ENCODE peak calls at places on chromosomes 13 and 19, in five cellular contexts. One of them, this sample, is unnamed.

GRCh38 chr19:32675720-32676185 is at the start of gene RGS9BP:
- DNase-seq in ascending aorta: peak; percentile 16
- DNase-seq in adrenal gland: peak; percentile 88
- DNase-seq in CD4-positive, CD25-positive, alpha-beta regulatory T cell: peak; percentile 73
- DNase-seq in upper lobe of right lung: peak; percentile 93
- DNase-seq in this sample: peak; percentile 21

GRCh38 chr19:58568731-58569130 is 4.4 kb downstream of the MZF1 start:
- DNase-seq in CD4-positive, CD25-positive, alpha-beta regulatory T cell: peak; percentile 0
- DNase-seq in upper lobe of right lung: peak; percentile 37
- DNase-seq in adrenal gland: no peak
- DNase-seq in ascending aorta: no peak
- DNase-seq in this sample: no peak

GRCh38 chr19:7685546-7686445 is 5.2 kb downstream of the TRAPPC5 start:
- DNase-seq in upper lobe of right lung: no peak
- DNase-seq in ascending aorta: no peak
- DNase-seq in adrenal gland: no peak
- DNase-seq in CD4-positive, CD25-positive, alpha-beta regulatory T cell: no peak
- DNase-seq in this sample: no peak

GRCh38 chr13:100510208-100510997 is 78.2 kb downstream of the GGACT start:
- DNase-seq in CD4-positive, CD25-positive, alpha-beta regulatory T cell: no peak
- DNase-seq in ascending aorta: no peak
- DNase-seq in adrenal gland: no peak
- DNase-seq in upper lobe of right lung: no peak
- DNase-seq in this sample: no peak

GRCh38 chr19:29645911-29646310 is 19.4 kb upstream of the PLEKHF1 start:
- DNase-seq in CD4-positive, CD25-positive, alpha-beta regulatory T cell: no peak
- DNase-seq in upper lobe of right lung: peak; percentile 26
- DNase-seq in ascending aorta: no peak
- DNase-seq in adrenal gland: peak; percentile 56
- DNase-seq in this sample: peak; percentile 68

GRCh38 chr19:50977626-50978025 is 6.1 kb downstream of the KLK7 start:
- DNase-seq in CD4-positive, CD25-positive, alpha-beta regulatory T cell: no peak
- DNase-seq in ascending aorta: no peak
- DNase-seq in adrenal gland: no peak
- DNase-seq in upper lobe of right lung: no peak
- DNase-seq in this sample: no peak

GRCh38 chr13:100378533-100378932 is 210.1 kb downstream of the GGACT start:
- DNase-seq in CD4-positive, CD25-positive, alpha-beta regulatory T cell: no peak
- DNase-seq in upper lobe of right lung: no peak
- DNase-seq in adrenal gland: no peak
- DNase-seq in ascending aorta: no peak
- DNase-seq in this sample: no peak

GRCh38 chr13:36819811-36820140 is 754 bp downstream of the RFXAP start:
- DNase-seq in adrenal gland: peak; percentile 15
- DNase-seq in upper lobe of right lung: no peak
- DNase-seq in CD4-positive, CD25-positive, alpha-beta regulatory T cell: peak; percentile 7
- DNase-seq in ascending aorta: no peak
- DNase-seq in this sample: no peak

GRCh38 chr13:111153977-111154332 is 38.8 kb downstream of the ARHGEF7 start:
- DNase-seq in ascending aorta: no peak
- DNase-seq in upper lobe of right lung: no peak
- DNase-seq in CD4-positive, CD25-positive, alpha-beta regulatory T cell: no peak
- DNase-seq in adrenal gland: peak; percentile 60
- DNase-seq in this sample: no peak

GRCh38 chr13:100363351-100363750 is 225.2 kb downstream of the GGACT start:
- DNase-seq in CD4-positive, CD25-positive, alpha-beta regulatory T cell: no peak
- DNase-seq in upper lobe of right lung: no peak
- DNase-seq in ascending aorta: no peak
- DNase-seq in adrenal gland: no peak
- DNase-seq in this sample: no peak

GRCh38 chr13:104253063-104253680 is 1187.0 kb upstream of the SLC10A2 start:
- DNase-seq in ascending aorta: no peak
- DNase-seq in CD4-positive, CD25-positive, alpha-beta regulatory T cell: no peak
- DNase-seq in adrenal gland: no peak
- DNase-seq in upper lobe of right lung: no peak
- DNase-seq in this sample: peak; percentile 2

GRCh38 chr19:8459520-8460260 is 14.9 kb downstream of the HNRNPM start:
- DNase-seq in adrenal gland: peak; percentile 36
- DNase-seq in CD4-positive, CD25-positive, alpha-beta regulatory T cell: no peak
- DNase-seq in upper lobe of right lung: no peak
- DNase-seq in ascending aorta: no peak
- DNase-seq in this sample: no peak

DNA sequence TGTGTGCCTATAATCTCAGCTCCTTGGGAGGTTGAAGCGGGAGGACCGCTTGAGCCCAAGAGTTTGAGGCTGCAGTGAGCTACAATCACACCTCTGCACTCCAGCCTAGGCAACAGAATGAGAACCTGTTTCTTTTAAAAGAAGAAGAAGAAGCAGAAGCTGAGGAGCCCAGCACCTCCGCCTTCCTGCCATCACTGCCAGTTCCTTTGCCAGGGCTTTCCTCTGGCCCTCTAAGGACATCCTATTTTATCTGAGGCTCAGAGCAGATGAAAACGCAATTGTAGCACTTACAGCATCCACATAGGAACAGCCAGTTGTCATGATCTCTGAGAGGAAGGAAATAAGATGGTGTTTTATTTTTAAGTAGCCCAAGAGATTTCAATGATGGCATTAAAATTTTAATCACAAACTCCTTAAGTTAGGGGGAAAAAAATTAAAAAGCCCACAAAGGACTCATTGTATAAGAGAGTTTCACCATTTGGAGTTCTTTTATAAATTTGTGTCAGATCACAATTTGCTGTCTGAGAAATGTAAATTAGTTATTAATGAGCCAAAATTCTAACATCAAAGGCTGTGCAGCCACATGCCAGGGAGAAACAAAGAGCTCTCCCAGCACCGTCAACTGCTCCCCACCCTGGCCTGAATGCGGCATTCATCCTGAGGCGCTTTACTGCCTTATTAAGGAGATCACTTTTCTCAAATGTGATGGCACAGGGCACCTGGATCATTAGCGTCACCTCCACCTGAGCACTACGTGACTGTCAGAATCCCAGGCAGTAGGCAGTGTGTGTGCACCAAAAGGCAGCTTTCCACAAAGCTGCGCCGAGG is 393.1 kb downstream of the FOXO1 start:
- DNase-seq in CD4-positive, CD25-positive, alpha-beta regulatory T cell: no peak
- DNase-seq in upper lobe of right lung: no peak
- DNase-seq in ascending aorta: no peak
- DNase-seq in adrenal gland: no peak
- DNase-seq in this sample: no peak
- H3K4me1 ChIP-seq in CD4-positive, CD25-positive, alpha-beta regulatory T cell: peaks cover 12% of the 10 kb centered on the region
- H3K4me1 ChIP-seq in upper lobe of right lung: peaks cover 21% of the 10 kb centered on the region
- H3K4me1 ChIP-seq in ascending aorta: peaks cover 5% of the 10 kb centered on the region
- H3K4me1 ChIP-seq in adrenal gland: no peaks in the 10 kb centered on the region
- H3K4me1 ChIP-seq in this sample: peaks cover 30% of the 10 kb centered on the region

DNA sequence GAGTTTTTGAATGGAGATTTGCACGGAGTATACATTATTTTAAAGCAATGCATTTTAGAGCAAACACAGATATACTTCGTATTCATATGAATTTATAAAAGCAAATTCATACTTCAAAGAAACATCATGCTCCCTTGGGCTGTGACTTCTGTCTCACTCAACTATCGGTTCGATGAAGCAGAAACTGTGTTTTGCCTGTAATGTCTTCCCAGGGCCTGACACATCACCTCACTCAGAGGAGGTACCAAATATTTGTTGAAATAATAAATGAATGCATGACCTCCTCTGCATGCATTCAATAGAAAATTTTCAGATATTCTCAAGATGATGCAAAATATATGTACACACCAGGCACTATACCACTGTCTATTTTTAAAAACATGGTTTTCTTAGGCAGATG is 432.7 kb downstream of the EFNB2 start:
- DNase-seq in ascending aorta: no peak
- DNase-seq in upper lobe of right lung: no peak
- DNase-seq in adrenal gland: no peak
- DNase-seq in CD4-positive, CD25-positive, alpha-beta regulatory T cell: no peak
- DNase-seq in this sample: no peak
- H3K27ac ChIP-seq in ascending aorta: no peak overlapping the region
- H3K27ac ChIP-seq in upper lobe of right lung: no peak overlapping the region
- H3K27ac ChIP-seq in adrenal gland: no peak overlapping the region
- H3K27ac ChIP-seq in CD4-positive, CD25-positive, alpha-beta regulatory T cell: no peak overlapping the region
- H3K27ac ChIP-seq in this sample: no peak overlapping the region

DNA sequence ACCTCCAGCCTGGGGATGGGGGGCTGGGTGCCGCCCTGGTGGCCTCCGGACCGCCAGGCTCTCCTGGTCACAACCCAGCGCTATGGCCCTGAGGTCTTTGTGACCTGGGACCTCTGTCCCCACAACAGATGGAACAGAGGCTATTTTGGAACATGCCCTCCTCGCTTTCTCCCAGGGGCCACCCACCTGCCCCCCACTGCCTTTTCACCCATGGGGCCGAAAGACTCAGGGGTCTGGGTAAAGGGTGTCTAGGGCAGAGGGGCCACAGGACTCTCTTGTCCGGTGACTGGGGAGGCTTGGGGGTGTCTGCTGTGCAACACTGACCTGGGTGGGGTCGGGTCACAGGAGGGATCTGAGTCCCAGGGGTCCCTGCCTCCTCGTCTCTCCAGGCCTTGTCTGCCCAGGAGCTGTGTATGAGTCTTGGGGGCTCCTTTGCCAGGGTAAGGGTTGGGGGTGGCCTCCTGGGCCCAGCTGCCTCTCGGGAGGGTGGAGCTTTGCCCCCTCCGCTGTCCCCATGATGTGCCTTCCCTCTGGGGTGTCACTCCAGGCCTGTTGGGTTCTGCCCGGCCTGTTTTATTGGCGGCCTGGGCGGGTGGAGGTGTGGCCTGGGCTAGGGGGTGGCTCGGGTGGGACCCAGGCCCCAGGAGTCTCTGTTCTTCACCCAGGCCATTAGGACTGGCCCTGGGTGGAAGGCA is 2.0 kb downstream of the ARID3A start:
- DNase-seq in adrenal gland: no peak
- DNase-seq in upper lobe of right lung: no peak
- DNase-seq in ascending aorta: no peak
- DNase-seq in CD4-positive, CD25-positive, alpha-beta regulatory T cell: no peak
- DNase-seq in this sample: no peak
- H3K4me1 ChIP-seq in adrenal gland: peaks cover 13% of the 10 kb centered on the region
- H3K4me1 ChIP-seq in upper lobe of right lung: peaks cover 14% of the 10 kb centered on the region
- H3K4me1 ChIP-seq in ascending aorta: peaks cover 11% of the 10 kb centered on the region
- H3K4me1 ChIP-seq in CD4-positive, CD25-positive, alpha-beta regulatory T cell: peaks cover 33% of the 10 kb centered on the region
- H3K4me1 ChIP-seq in this sample: no peaks in the 10 kb centered on the region

GRCh38 chr19:2536461-2536860 is 60.5 kb downstream of the GADD45B start:
- DNase-seq in CD4-positive, CD25-positive, alpha-beta regulatory T cell: no peak
- DNase-seq in ascending aorta: no peak
- DNase-seq in upper lobe of right lung: no peak
- DNase-seq in adrenal gland: no peak
- DNase-seq in this sample: no peak
- H3K27ac ChIP-seq in CD4-positive, CD25-positive, alpha-beta regulatory T cell: no peak overlapping the region
- H3K27ac ChIP-seq in ascending aorta: no peak overlapping the region
- H3K27ac ChIP-seq in upper lobe of right lung: no peak overlapping the region
- H3K27ac ChIP-seq in adrenal gland: no peak overlapping the region
- H3K27ac ChIP-seq in this sample: no peak overlapping the region

GRCh38 chr13:26017932-26018690 is 33.7 kb downstream of the SHISA2 start:
- DNase-seq in upper lobe of right lung: no peak
- DNase-seq in CD4-positive, CD25-positive, alpha-beta regulatory T cell: no peak
- DNase-seq in adrenal gland: no peak
- DNase-seq in ascending aorta: no peak
- DNase-seq in this sample: no peak
- H3K4me1 ChIP-seq in upper lobe of right lung: peaks cover 28% of the 10 kb centered on the region
- H3K4me1 ChIP-seq in CD4-positive, CD25-positive, alpha-beta regulatory T cell: peaks cover under 1% of the 10 kb centered on the region
- H3K4me1 ChIP-seq in adrenal gland: no peaks in the 10 kb centered on the region
- H3K4me1 ChIP-seq in ascending aorta: no peaks in the 10 kb centered on the region
- H3K4me1 ChIP-seq in this sample: peaks cover 6% of the 10 kb centered on the region

GRCh38 chr19:35337081-35337983 is 8.3 kb downstream of the CD22 start:
- DNase-seq in upper lobe of right lung: no peak
- DNase-seq in CD4-positive, CD25-positive, alpha-beta regulatory T cell: no peak
- DNase-seq in ascending aorta: no peak
- DNase-seq in adrenal gland: no peak
- DNase-seq in this sample: no peak
- H3K27ac ChIP-seq in upper lobe of right lung: no peak overlapping the region
- H3K27ac ChIP-seq in CD4-positive, CD25-positive, alpha-beta regulatory T cell: no peak overlapping the region
- H3K27ac ChIP-seq in ascending aorta: no peak overlapping the region
- H3K27ac ChIP-seq in adrenal gland: no peak overlapping the region
- H3K27ac ChIP-seq in this sample: no peak overlapping the region

DNA sequence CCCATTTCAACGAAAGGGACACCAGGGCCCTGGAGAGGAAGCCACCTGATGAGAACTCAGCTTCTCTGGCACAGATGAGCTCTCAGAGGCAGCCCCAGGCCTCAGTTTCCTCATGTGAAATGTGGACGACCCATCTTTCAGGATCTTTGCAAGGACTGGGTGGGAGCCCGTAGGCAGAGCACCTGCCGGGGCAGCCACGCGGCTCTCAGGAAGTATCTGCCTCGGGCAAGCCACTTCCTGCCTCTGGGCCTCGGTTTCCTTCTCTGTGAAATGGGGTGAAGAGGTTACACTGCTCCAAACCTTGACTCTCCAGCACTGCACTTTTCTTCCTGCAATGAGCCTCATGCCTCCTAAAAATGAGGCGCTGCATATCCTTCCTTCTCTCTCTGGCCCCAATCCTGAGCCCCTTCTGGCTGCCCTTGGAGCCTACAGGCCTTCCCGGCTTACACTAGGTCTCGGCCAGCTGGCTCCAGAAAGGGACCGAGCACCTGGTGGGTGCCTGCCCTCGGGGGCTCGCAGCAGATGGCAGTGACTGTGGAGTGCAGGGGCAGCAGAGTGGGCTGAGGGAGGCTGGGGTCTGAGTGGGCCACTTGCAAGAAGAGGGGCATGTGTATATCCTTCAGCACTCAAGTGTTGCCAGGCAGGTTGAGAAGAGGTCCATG is 3.5 kb downstream of the SSBP4 start:
- DNase-seq in upper lobe of right lung: no peak
- DNase-seq in ascending aorta: no peak
- DNase-seq in adrenal gland: no peak
- DNase-seq in CD4-positive, CD25-positive, alpha-beta regulatory T cell: no peak
- DNase-seq in this sample: no peak
- H3K4me1 ChIP-seq in upper lobe of right lung: peaks cover 37% of the 10 kb centered on the region
- H3K4me1 ChIP-seq in ascending aorta: peaks cover 9% of the 10 kb centered on the region
- H3K4me1 ChIP-seq in adrenal gland: peaks cover 26% of the 10 kb centered on the region
- H3K4me1 ChIP-seq in CD4-positive, CD25-positive, alpha-beta regulatory T cell: peaks cover 78% of the 10 kb centered on the region
- H3K4me1 ChIP-seq in this sample: no peaks in the 10 kb centered on the region